ENCODE peak calls at places on chromosomes 6 and 20, in six cellular contexts. L, K, G, P, C and D are unnamed samples.

GRCh38 chr6:112282217-112282616 is 27.9 kb upstream of the LAMA4 start:
- DNase-seq in L (no peak), K (peak), G (peak), P (no peak), C (peak), D (peak)

GRCh38 chr6:95923518-95923917 is 92.3 kb upstream of the FUT9 start:
- DNase-seq in L (no peak), K (no peak), G (no peak), P (no peak), C (no peak), D (no peak)

GRCh38 chr6:6981923-6982322 is 125.8 kb upstream of the RREB1 start:
- DNase-seq in L (no peak), K (no peak), G (no peak), P (no peak), C (no peak), D (no peak)

GRCh38 chr6:130362128-130362527 is 3.7 kb upstream of the TMEM200A start:
- DNase-seq in L (no peak), K (no peak), G (no peak), P (no peak), C (no peak), D (no peak)

GRCh38 chr6:111987295-111987694 is 66.6 kb upstream of the CCN6 start:
- DNase-seq in L (no peak), K (no peak), G (no peak), P (no peak), C (peak), D (no peak)

GRCh38 chr6:151071295-151071694 is 168.5 kb upstream of the AKAP12 start:
- DNase-seq in L (no peak), K (peak), G (peak), P (no peak), C (peak), D (no peak)

GRCh38 chr6:14772188-14772587 is 473.7 kb upstream of the JARID2 start:
- DNase-seq in L (no peak), K (no peak), G (no peak), P (no peak), C (no peak), D (no peak)

GRCh38 chr20:48697845-48698491 is 129.8 kb downstream of the PREX1 start:
- DNase-seq in L (no peak), K (peak), G (peak), P (peak), C (peak), D (peak)

GRCh38 chr6:111663692-111664564 is 58.2 kb upstream of the TRAF3IP2 start:
- DNase-seq in L (no peak), K (peak), G (peak), P (no peak), C (peak), D (no peak)

GRCh38 chr6:115514656-115515055 is 546.0 kb downstream of the FRK start:
- DNase-seq in L (no peak), K (no peak), G (no peak), P (no peak), C (no peak), D (no peak)

GRCh38 chr6:131954099-131954774 is 3.1 kb upstream of the CCN2 start:
- DNase-seq in L (no peak), K (no peak), G (no peak), P (no peak), C (peak), D (no peak)

GRCh38 chr6:103191391-103192093 is 1668.2 kb downstream of the HACE1 start:
- DNase-seq in L (no peak), K (no peak), G (no peak), P (no peak), C (no peak), D (no peak)

GRCh38 chr20:63107449-63108200 is 100.9 kb upstream of the BHLHE23 start:
- DNase-seq in L (no peak), K (no peak), G (no peak), P (peak), C (no peak), D (no peak)

DNA sequence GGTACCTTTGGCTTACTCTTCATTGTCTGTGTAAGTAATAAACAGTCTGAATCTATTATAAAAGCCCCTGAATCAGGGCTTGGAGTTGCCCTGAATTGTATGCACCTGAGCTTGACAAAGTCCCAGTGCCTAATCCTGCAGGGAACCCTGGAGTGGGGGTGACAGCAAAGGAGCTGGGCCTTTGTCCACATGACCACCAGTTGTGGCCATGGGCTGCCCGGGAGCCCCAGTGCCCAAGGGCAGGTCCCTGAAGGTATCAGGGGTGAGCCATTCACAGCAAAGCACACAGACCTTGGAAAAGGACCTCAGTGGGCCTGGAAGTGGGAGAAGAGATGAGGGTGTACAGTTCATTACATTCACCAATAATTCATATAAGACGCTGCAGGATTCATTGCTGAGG is 94.2 kb downstream of the BANF2 start:
- DNase-seq in L (no peak), K (no peak), G (no peak), P (no peak), C (no peak), D (no peak)
- H3K27ac ChIP-seq in L (no peak), K (no peak), G (peak), P (peak), C (no peak), D (no peak)

DNA sequence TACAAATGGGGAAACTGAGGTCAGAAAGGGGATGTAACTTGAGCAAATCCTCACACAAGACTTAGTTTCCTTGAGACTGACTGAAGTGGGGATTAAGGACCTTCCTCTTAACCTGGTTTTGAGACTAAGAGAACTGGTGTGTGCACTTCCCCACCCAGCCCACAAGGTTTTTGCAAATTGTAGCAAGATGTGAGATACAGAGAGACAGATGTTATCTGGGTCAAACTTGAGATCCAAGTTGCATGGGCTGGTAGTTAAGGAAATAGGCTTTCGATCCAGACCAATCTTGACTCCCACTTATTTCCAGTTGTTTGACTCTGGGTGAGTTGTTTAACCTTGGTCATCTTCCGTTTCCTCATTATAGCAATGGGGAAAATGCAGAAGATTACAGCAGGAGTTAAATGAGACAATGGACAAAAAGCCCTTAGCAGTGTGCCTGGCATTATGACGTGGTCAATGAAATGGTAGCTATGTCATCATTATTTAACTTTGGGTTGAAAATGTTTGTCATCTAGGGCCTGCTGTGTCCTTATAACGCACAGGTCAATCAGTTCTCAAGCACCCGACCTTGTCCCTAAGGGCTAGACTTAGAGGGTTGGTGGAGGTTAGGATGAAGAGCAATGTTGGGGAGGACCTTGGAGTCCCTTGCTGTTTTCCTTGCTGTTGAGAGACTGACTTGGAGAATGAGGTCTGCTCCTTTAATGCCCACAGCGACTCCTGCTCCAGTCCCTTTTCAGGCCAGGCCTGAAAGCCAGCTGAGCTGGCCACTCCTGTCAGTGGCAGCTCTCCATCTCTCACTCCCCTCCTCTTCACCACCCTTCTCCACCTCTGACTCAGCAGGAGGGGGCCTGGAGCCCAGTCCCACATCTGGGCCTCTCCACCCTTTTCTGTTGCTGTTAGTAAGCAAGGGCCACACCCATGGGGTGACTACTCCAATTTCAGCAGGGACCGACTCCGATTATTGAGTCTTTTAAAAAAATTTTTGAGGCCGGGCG is 1.9 kb downstream of the SNX21 start:
- DNase-seq in L (no peak), K (no peak), G (peak), P (no peak), C (no peak), D (no peak)
- H3K4me3 ChIP-seq in L (no peak), K (peak), G (peak), P (no peak), C (no peak), D (no peak)

GRCh38 chr20:23884771-23885162 is 5.2 kb upstream of the CST5 start:
- DNase-seq in L (no peak), K (no peak), G (no peak), P (no peak), C (no peak), D (no peak)
- TF ChIP-seq CTCF in L (no peak), K (no peak), G (no peak), P (no peak), C (no peak), D (no peak)

GRCh38 chr6:163837681-163838431 is 423.3 kb downstream of the QKI start:
- DNase-seq in L (no peak), K (peak), G (peak), P (no peak), C (no peak), D (no peak)
- H3K27ac ChIP-seq in L (no peak), K (no peak), G (peak), P (no peak), C (no peak), D (peak)

GRCh38 chr20:40685349-40685748 is 3.7 kb downstream of the MAFB start:
- DNase-seq in L (no peak), K (no peak), G (no peak), P (no peak), C (no peak), D (no peak)
- H3K4me3 ChIP-seq in L (no peak), K (no peak), G (no peak), P (no peak), C (no peak), D (no peak)